ENCODE peak calls at places on chromosomes 3 and 15, in nine cellular contexts. F is GM12865, O is astrocyte, T is MCF 10A, H is MM.1S, W is WTC11, B is right lobe of liver, L is GM10248, K is tibial artery. N is an unnamed sample.

GRCh38 chr15:85752591-85752990 is 42.1 kb downstream of the KLHL25 start:
- DNase-seq in F (no peak), O (no peak), T (peak; percentile 76), H (no peak), W (peak; percentile 35), B (peak; percentile 84), L (no peak), K (no peak), N (no peak)

GRCh38 chr3:50173685-50174516 is 17.5 kb upstream of the GNAT1 start:
- DNase-seq in F (no peak), O (no peak), T (no peak), H (no peak), W (no peak), B (no peak), L (no peak), K (no peak), N (no peak)

GRCh38 chr15:52540374-52541012 is 11.8 kb upstream of the MYO5A start:
- DNase-seq in F (no peak), O (no peak), T (no peak), H (no peak), W (no peak), B (peak; percentile 78), L (no peak), K (no peak), N (peak; percentile 65)

GRCh38 chr15:59313703-59314332 is 58.9 kb downstream of the MYO1E start:
- DNase-seq in F (peak; percentile 93), O (peak; percentile 78), T (peak; percentile 88), H (no peak), W (no peak), B (peak; percentile 85), L (peak; percentile 51), K (peak; percentile 91), N (peak; percentile 58)

GRCh38 chr3:58214484-58215316 is 3.9 kb upstream of the DNASE1L3 start:
- DNase-seq in F (peak; percentile 90), O (no peak), T (peak; percentile 99), H (peak; percentile 66), W (peak; percentile 23), B (peak; percentile 54), L (peak; percentile 67), K (no peak), N (peak; percentile 40)

GRCh38 chr3:134359121-134360010 is 14.9 kb downstream of the AMOTL2 start:
- DNase-seq in F (no peak), O (no peak), T (no peak), H (no peak), W (peak; percentile 5), B (no peak), L (no peak), K (no peak), N (no peak)

GRCh38 chr15:40815042-40815678 is 7.9 kb upstream of the DNAJC17 start:
- DNase-seq in F (no peak), O (no peak), T (peak; percentile 53), H (no peak), W (no peak), B (no peak), L (no peak), K (no peak), N (peak; percentile 30)

GRCh38 chr3:172070799-172071198 is 31.4 kb downstream of the FNDC3B start:
- DNase-seq in F (no peak), O (no peak), T (no peak), H (no peak), W (no peak), B (no peak), L (no peak), K (no peak), N (no peak)

GRCh38 chr3:39108309-39108708 is 829 bp downstream of the TTC21A start:
- DNase-seq in F (peak; percentile 91), O (no peak), T (no peak), H (peak; percentile 88), W (no peak), B (no peak), L (peak; percentile 74), K (peak; percentile 21), N (no peak)

GRCh38 chr3:194577985-194578905 is 55.0 kb downstream of the TMEM44 start:
- DNase-seq in F (no peak), O (peak; percentile 96), T (peak; percentile 81), H (no peak), W (no peak), B (no peak), L (no peak), K (peak; percentile 73), N (peak; percentile 80)

GRCh38 chr15:77032052-77032646 is 37.2 kb downstream of the PSTPIP1 start:
- DNase-seq in F (no peak), O (no peak), T (no peak), H (no peak), W (peak; percentile 13), B (peak; percentile 39), L (no peak), K (no peak), N (no peak)

DNA sequence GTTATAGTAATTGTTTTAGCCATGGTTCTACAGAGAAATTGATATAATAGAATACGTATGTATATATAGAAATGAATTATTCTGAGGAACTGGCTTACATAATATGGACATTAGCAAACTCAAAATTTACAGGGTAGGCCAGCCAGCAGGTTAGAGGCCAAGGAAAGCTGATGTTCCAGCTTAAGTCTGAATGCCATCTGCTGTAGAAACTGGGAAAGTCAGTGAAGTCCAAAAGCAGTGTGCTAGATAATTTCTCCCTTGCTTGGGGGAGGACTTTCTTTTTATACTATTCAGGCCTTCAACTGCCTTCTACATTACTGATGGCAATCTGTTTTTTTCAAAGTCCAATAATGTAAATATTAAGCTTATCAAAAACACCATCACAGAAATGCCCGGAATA is 1174.7 kb downstream of the ZPLD1 start:
- DNase-seq in F (no peak), O (no peak), T (no peak), H (no peak), W (no peak), B (no peak), L (no peak), K (no peak), N (no peak)
- TF ChIP-seq CTCF in F (no peak), O (no peak), T (no peak), H (no peak), W (no peak), B (no peak), L (no peak), K (no peak), N (no peak)

DNA sequence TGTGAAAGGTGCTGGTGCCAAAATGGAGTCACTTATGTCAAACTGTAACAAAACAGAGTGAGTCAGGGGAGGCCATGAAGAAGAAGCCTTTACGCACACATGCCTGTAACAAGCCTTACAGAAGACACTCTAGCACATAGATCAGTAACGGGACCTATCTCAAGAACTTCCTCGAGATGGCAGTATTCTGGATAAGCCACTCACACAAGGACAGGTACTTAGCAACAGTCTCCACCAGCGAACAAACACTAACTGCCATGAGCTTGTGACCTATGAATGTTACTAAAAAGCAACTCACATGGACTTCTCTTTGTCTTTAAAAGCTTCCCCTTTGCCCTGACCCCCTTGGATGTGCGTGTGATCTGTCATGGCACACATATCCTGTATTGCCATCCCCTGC is 235.1 kb downstream of the CD47 start:
- DNase-seq in F (peak; percentile 44), O (peak; percentile 4), T (peak; percentile 53), H (no peak), W (no peak), B (no peak), L (no peak), K (no peak), N (peak; percentile 76)
- TF ChIP-seq CTCF in F (peak; percentile 19), O (peak; percentile 23), T (no peak), H (peak; percentile 10), W (no peak), B (no peak), L (no peak), K (no peak), N (peak; percentile 62)

GRCh38 chr3:188827593-188827992 is 344.2 kb upstream of the TPRG1 start:
- DNase-seq in F (no peak), O (peak; percentile 40), T (no peak), H (no peak), W (no peak), B (no peak), L (no peak), K (no peak), N (peak; percentile 45)

GRCh38 chr3:188832961-188833615 is 338.7 kb upstream of the TPRG1 start:
- DNase-seq in F (no peak), O (no peak), T (peak; percentile 69), H (no peak), W (no peak), B (no peak), L (no peak), K (peak; percentile 22), N (peak; percentile 42)

GRCh38 chr3:188829577-188829976 is 342.2 kb upstream of the TPRG1 start:
- DNase-seq in F (no peak), O (no peak), T (no peak), H (no peak), W (no peak), B (no peak), L (no peak), K (no peak), N (peak; percentile 18)

GRCh38 chr3:188832146-188832545 is 339.6 kb upstream of the TPRG1 start:
- DNase-seq in F (no peak), O (no peak), T (no peak), H (no peak), W (no peak), B (no peak), L (no peak), K (no peak), N (no peak)

GRCh38 chr3:188830955-188831354 is 340.8 kb upstream of the TPRG1 start:
- DNase-seq in F (no peak), O (no peak), T (peak; percentile 45), H (no peak), W (no peak), B (no peak), L (no peak), K (no peak), N (peak; percentile 34)
- TF ChIP-seq CTCF in F (peak; percentile 16), O (peak; percentile 30), T (no peak), H (peak; percentile 5), W (no peak), B (peak; percentile 30), L (no peak), K (no peak), N (peak; percentile 50)

GRCh38 chr3:105691633-105692032 is 177.2 kb downstream of the CBLB start:
- DNase-seq in F (no peak), O (no peak), T (peak; percentile 53), H (no peak), W (no peak), B (no peak), L (no peak), K (no peak), N (no peak)
- TF ChIP-seq CTCF in F (no peak), O (no peak), T (no peak), H (no peak), W (no peak), B (no peak), L (no peak), K (no peak), N (no peak)

DNA sequence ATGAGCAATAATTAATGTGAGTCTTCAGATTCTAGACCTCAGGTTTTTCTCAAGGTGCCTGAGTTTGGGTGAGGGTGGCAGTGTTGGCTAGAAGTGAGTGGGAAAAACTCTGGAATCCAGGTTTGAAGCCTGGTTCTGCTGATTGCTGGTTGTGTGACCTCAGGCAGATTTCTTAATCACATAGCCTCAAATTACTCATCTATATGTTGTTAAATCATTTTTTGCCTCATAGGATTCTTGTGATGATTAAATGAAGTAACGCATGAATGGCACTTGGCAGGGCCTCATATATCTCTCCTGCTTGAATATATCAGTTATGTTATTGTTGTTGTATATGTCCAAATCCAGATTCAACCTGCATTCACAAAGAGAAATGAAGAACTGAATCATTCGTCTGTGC is 60.5 kb downstream of the NR2F2 start:
- DNase-seq in F (no peak), O (no peak), T (peak; percentile 29), H (no peak), W (no peak), B (no peak), L (no peak), K (no peak), N (no peak)
- TF ChIP-seq CTCF in F (no peak), O (no peak), T (no peak), H (no peak), W (no peak), B (no peak), L (no peak), K (no peak), N (no peak)